ENCODE peak calls at places on chromosomes 6 and 20, in four cellular contexts. D is thyroid gland, F is A549, K is HCT116. Y is an unnamed sample.

GRCh38 chr6:10398439-10399218 is 16.2 kb downstream of the TFAP2A start:
- DNase-seq in D (no peak), F (no peak), K (no peak), Y (no peak)

GRCh38 chr6:100664274-100665040 is 199.7 kb upstream of the SIM1 start:
- DNase-seq in D (no peak), F (peak), K (no peak), Y (peak)

GRCh38 chr6:77740380-77740779 is 87.5 kb downstream of the MEI4 start:
- DNase-seq in D (no peak), F (peak), K (peak), Y (peak)

GRCh38 chr6:24990227-24990843 is 54.6 kb upstream of the RIPOR2 start:
- DNase-seq in D (no peak), F (peak), K (no peak), Y (no peak)

GRCh38 chr6:52610745-52611355 is 34.0 kb upstream of the TRAM2 start:
- DNase-seq in D (no peak), F (no peak), K (peak), Y (no peak)

GRCh38 chr6:41578714-41579610 is 32.8 kb downstream of the FOXP4 start:
- DNase-seq in D (no peak), F (peak), K (no peak), Y (peak)

GRCh38 chr6:14274552-14275492 is 157.2 kb downstream of the CD83 start:
- DNase-seq in D (no peak), F (no peak), K (no peak), Y (no peak)

GRCh38 chr6:4480788-4481725 is 295.1 kb upstream of the CDYL start:
- DNase-seq in D (peak), F (no peak), K (no peak), Y (no peak)

GRCh38 chr20:64104667-64105451 is 2.5 kb downstream of the NPBWR2 start:
- DNase-seq in D (no peak), F (no peak), K (no peak), Y (no peak)

GRCh38 chr6:169296170-169296569 is 42.5 kb upstream of the THBS2 start:
- DNase-seq in D (no peak), F (no peak), K (no peak), Y (no peak)

GRCh38 chr6:157268396-157268795 is 54.9 kb downstream of the TMEM242 start:
- DNase-seq in D (no peak), F (no peak), K (no peak), Y (no peak)

GRCh38 chr6:34194770-34195169 is 41.9 kb upstream of the HMGA1 start:
- DNase-seq in D (no peak), F (no peak), K (no peak), Y (no peak)

GRCh38 chr20:62925420-62926228 is 681 bp downstream of the DIDO1 start:
- DNase-seq in D (peak), F (peak), K (no peak), Y (peak)

GRCh38 chr6:152161501-152161900 is 354.0 kb downstream of the ESR1 start:
- DNase-seq in D (no peak), F (no peak), K (no peak), Y (peak)

GRCh38 chr6:4167123-4167522 is 31.7 kb upstream of the ECI2 start:
- DNase-seq in D (no peak), F (no peak), K (no peak), Y (no peak)

GRCh38 chr6:155224031-155224451 is 39.8 kb upstream of the CLDN20 start:
- DNase-seq in D (no peak), F (peak), K (peak), Y (no peak)

GRCh38 chr20:1888796-1889463 is 6.3 kb upstream of the SIRPA start:
- DNase-seq in D (no peak), F (no peak), K (no peak), Y (no peak)

GRCh38 chr20:29743101-29743931 is 1514.1 kb upstream of the DEFB115 start:
- DNase-seq in D (no peak), F (no peak), K (no peak), Y (no peak)

GRCh38 chr6:26044140-26045045 is 42.8 kb upstream of the HFE start:
- DNase-seq in D (peak), F (peak), K (no peak), Y (peak)

GRCh38 chr20:37071481-37071911 is 24.3 kb downstream of the RBL1 start:
- DNase-seq in D (no peak), F (no peak), K (no peak), Y (peak)

GRCh38 chr6:54428437-54428836 is 120.2 kb downstream of the TINAG start:
- DNase-seq in D (no peak), F (no peak), K (no peak), Y (no peak)

GRCh38 chr20:39132093-39132492 is 169.9 kb downstream of the DHX35 start:
- DNase-seq in D (no peak), F (no peak), K (no peak), Y (no peak)

GRCh38 chr6:11685411-11686093 is 93.1 kb downstream of the ADTRP start:
- DNase-seq in D (no peak), F (peak), K (peak), Y (peak)

GRCh38 chr6:900716-901605 is 208.0 kb upstream of the EXOC2 start:
- DNase-seq in D (no peak), F (peak), K (no peak), Y (no peak)

GRCh38 chr6:167742719-167743303 is 83.9 kb upstream of the AFDN start:
- DNase-seq in D (no peak), F (peak), K (peak), Y (no peak)

GRCh38 chr6:17829905-17830304 is 123.2 kb upstream of the NUP153 start:
- DNase-seq in D (no peak), F (no peak), K (no peak), Y (no peak)

GRCh38 chr20:22921595-22922421 is 113.3 kb upstream of the SSTR4 start:
- DNase-seq in D (no peak), F (peak), K (no peak), Y (peak)

GRCh38 chr20:41149679-41150131 is 12.4 kb downstream of the PLCG1 start:
- DNase-seq in D (no peak), F (peak), K (peak), Y (peak)

GRCh38 chr6:104885518-104886043 is 25.9 kb upstream of the HACE1 start:
- DNase-seq in D (no peak), F (no peak), K (no peak), Y (no peak)

GRCh38 chr6:7252390-7252789 is 60.6 kb downstream of the SSR1 start:
- DNase-seq in D (no peak), F (no peak), K (no peak), Y (no peak)

GRCh38 chr6:163813979-163814493 is 399.5 kb downstream of the QKI start:
- DNase-seq in D (no peak), F (no peak), K (no peak), Y (no peak)

GRCh38 chr6:116405147-116405546 is 34.4 kb downstream of the DSE start:
- DNase-seq in D (no peak), F (no peak), K (no peak), Y (peak)

GRCh38 chr6:116404706-116405105 is 34.0 kb downstream of the DSE start:
- DNase-seq in D (no peak), F (no peak), K (no peak), Y (no peak)

GRCh38 chr6:116406678-116407345 is 36.1 kb downstream of the DSE start:
- DNase-seq in D (no peak), F (no peak), K (no peak), Y (peak)

GRCh38 chr6:116403205-116403604 is 32.5 kb downstream of the DSE start:
- DNase-seq in D (no peak), F (no peak), K (no peak), Y (no peak)

GRCh38 chr6:116405663-116406329 is 35.0 kb downstream of the DSE start:
- DNase-seq in D (no peak), F (no peak), K (peak), Y (peak)
- H3K4me3 ChIP-seq in D (no peak), F (no peak), K (no peak), Y (no peak)

GRCh38 chr6:165649701-165650137 is 13.3 kb downstream of the PDE10A start:
- DNase-seq in D (no peak), F (no peak), K (no peak), Y (no peak)
- H3K27ac ChIP-seq in D (peak), F (no peak), K (no peak), Y (no peak)

GRCh38 chr6:31558631-31559500 is 11.5 kb downstream of the NFKBIL1 start:
- DNase-seq in D (no peak), F (no peak), K (no peak), Y (no peak)

GRCh38 chr6:31559606-31559957 is 12.2 kb downstream of the NFKBIL1 start:
- DNase-seq in D (no peak), F (no peak), K (no peak), Y (no peak)

GRCh38 chr6:31558318-31558625 is 10.9 kb downstream of the NFKBIL1 start:
- DNase-seq in D (no peak), F (no peak), K (no peak), Y (no peak)

GRCh38 chr6:31557443-31558317 is 10.3 kb downstream of the NFKBIL1 start:
- DNase-seq in D (no peak), F (no peak), K (no peak), Y (no peak)

GRCh38 chr6:31556312-31556711 is 8.9 kb downstream of the NFKBIL1 start:
- DNase-seq in D (no peak), F (no peak), K (no peak), Y (no peak)
- H3K4me3 ChIP-seq in D (no peak), F (no peak), K (no peak), Y (no peak)

GRCh38 chr20:57470212-57470522 is 54.8 kb downstream of the CTCFL start:
- DNase-seq in D (no peak), F (no peak), K (no peak), Y (no peak)
- H3K27ac ChIP-seq in D (no peak), F (no peak), K (no peak), Y (peak)

GRCh38 chr20:51526105-51526470 is 16.4 kb downstream of the NFATC2 start:
- DNase-seq in D (no peak), F (no peak), K (no peak), Y (no peak)
- H3K4me3 ChIP-seq in D (no peak), F (no peak), K (no peak), Y (no peak)

Y was measured in cardiac muscle cell.